ENCODE peak calls at places on chromosomes 4 and X, in five cellular contexts. I is HL-60, K is fibroblast of villous mesenchyme, E is pancreas, B is neural crest cell. U is an unnamed sample.

GRCh38 chr4:173990879-173991231 is 292.6 kb downstream of the FBXO8 start:
- DNase-seq in E (no peak), K (peak), I (no peak), B (no peak), U (no peak)

GRCh38 chr4:73343432-73343831 is 60.7 kb upstream of the ALB start:
- DNase-seq in E (no peak), K (no peak), I (no peak), B (no peak), U (no peak)

GRCh38 chr4:172143605-172144314 is 330.6 kb downstream of the GALNTL6 start:
- DNase-seq in B (no peak), E (no peak), K (no peak), I (no peak), U (no peak)

GRCh38 chr4:85734446-85734845 is 259.5 kb downstream of the ARHGAP24 start:
- DNase-seq in B (no peak), K (no peak), E (no peak), I (no peak), U (peak)

GRCh38 chr4:169225058-169225751 is 45.6 kb downstream of the SH3RF1 start:
- DNase-seq in E (no peak), B (no peak), K (peak), I (no peak), U (peak)

GRCh38 chr4:37960098-37960497 is at the start of gene PTTG2:
- DNase-seq in I (no peak), B (no peak), E (no peak), K (no peak), U (no peak)

GRCh38 chr4:98720871-98721480 is 62.6 kb upstream of the TSPAN5 start:
- DNase-seq in I (no peak), K (no peak), B (no peak), E (no peak), U (peak)

GRCh38 chrX:97322401-97322800 is 438.7 kb downstream of the RPA4 start:
- DNase-seq in E (no peak), B (no peak), K (no peak), I (no peak), U (no peak)

GRCh38 chrX:45852884-45853283 is 652.2 kb upstream of the DIPK2B start:
- DNase-seq in I (no peak), K (peak), B (no peak), E (no peak), U (peak)

GRCh38 chr4:182898479-182898799 is 18.7 kb downstream of the DCTD start:
- DNase-seq in I (no peak), K (no peak), E (no peak), B (no peak), U (no peak)

GRCh38 chr4:139950568-139950967 is 203.4 kb downstream of the MAML3 start:
- DNase-seq in E (no peak), B (no peak), K (no peak), I (no peak), U (no peak)

GRCh38 chr4:75584067-75584466 is 28.2 kb downstream of the ODAPH start:
- DNase-seq in K (no peak), B (no peak), I (no peak), E (no peak), U (no peak)

GRCh38 chrX:71941771-71942170 is 31.1 kb downstream of the NHSL2 start:
- DNase-seq in K (peak), E (no peak), I (no peak), B (no peak), U (peak)

GRCh38 chr4:176393306-176394013 is 73.7 kb downstream of the SPCS3 start:
- DNase-seq in B (no peak), K (peak), E (no peak), I (no peak), U (no peak)

GRCh38 chr4:70818173-70818856 is 21.4 kb downstream of the GRSF1 start:
- DNase-seq in I (no peak), K (no peak), B (no peak), E (no peak), U (no peak)

GRCh38 chr4:155889036-155889793 is 14.3 kb upstream of the TDO2 start:
- DNase-seq in E (no peak), B (no peak), K (peak), I (peak), U (peak)

GRCh38 chrX:114650351-114650750 is 66.5 kb downstream of the HTR2C start:
- DNase-seq in E (no peak), K (no peak), B (no peak), I (no peak), U (peak)

GRCh38 chrX:18828832-18829404 is 121.5 kb downstream of the PPEF1 start:
- DNase-seq in K (no peak), E (no peak), I (no peak), B (no peak), U (peak)

GRCh38 chr4:65646136-65646535 is 24.2 kb downstream of the EPHA5 start:
- DNase-seq in B (no peak), E (no peak), I (no peak), K (no peak), U (peak)

GRCh38 chr4:119081943-119082342 is 53.7 kb upstream of the MYOZ2 start:
- DNase-seq in I (no peak), B (no peak), K (no peak), E (no peak), U (no peak)

GRCh38 chr4:17561195-17561909 is 15.6 kb upstream of the LAP3 start:
- DNase-seq in E (no peak), K (no peak), I (no peak), B (no peak), U (peak)

GRCh38 chr4:55795342-55795741 is 24.2 kb upstream of the EXOC1L start:
- DNase-seq in B (no peak), E (no peak), K (no peak), I (no peak), U (no peak)

GRCh38 chrX:134431894-134432293 is 28.1 kb upstream of the HPRT1 start:
- DNase-seq in B (no peak), K (peak), E (no peak), I (no peak), U (peak)

GRCh38 chr4:6369924-6370645 is 100.4 kb downstream of the WFS1 start:
- DNase-seq in E (peak), I (no peak), K (no peak), B (no peak), U (no peak)

GRCh38 chrX:38175140-38175539 is 45.5 kb downstream of the SRPX start:
- DNase-seq in K (peak), I (peak), E (no peak), B (peak), U (peak)

GRCh38 chr4:41364871-41365270 is 108.1 kb downstream of the UCHL1 start:
- DNase-seq in I (no peak), B (no peak), K (no peak), E (no peak), U (no peak)

GRCh38 chr4:87060957-87061356 is 126.1 kb downstream of the AFF1 start:
- DNase-seq in B (no peak), I (no peak), E (no peak), K (no peak), U (peak)

DNA sequence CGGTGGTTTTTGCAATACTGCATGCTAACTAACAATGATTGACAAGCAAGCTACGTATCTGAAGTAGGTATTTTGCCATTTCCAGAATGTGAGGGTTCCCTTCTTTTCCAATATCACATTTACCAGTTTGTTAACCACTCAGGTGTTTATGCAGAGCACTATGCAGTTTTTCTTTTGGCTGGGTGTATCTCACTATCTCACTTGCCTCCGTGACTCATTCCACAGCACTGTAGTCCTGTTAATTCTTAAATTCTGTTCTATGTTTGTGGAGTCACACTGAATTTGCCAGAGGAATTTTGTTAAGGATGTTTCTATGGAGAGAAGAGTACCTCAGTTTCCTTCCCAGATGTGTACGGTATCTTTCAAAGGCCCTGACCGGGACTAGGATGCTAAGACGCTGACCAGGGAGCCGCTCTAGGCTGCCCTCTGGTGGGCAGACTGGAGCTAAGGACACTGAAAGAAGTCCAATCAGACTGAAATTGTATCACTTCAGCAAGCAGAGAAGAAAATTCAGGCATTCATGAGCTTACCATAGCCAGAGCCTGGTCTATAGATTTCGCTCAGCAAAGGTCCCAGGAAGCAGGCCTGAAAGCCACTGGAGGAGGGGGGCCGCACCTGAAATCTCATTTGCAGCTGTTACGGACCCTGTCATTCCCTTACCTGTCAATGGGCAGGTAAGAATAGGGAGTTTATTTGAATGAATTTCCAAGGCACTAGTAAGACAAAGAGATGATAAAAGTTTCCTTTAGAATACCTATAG is 388.4 kb upstream of the SPOCK3 start:
- DNase-seq in K (peak), I (no peak), E (peak), B (peak), U (peak)
- TF ChIP-seq CTCF in K (peak), I (peak), E (peak), B (peak), U (peak)

DNA sequence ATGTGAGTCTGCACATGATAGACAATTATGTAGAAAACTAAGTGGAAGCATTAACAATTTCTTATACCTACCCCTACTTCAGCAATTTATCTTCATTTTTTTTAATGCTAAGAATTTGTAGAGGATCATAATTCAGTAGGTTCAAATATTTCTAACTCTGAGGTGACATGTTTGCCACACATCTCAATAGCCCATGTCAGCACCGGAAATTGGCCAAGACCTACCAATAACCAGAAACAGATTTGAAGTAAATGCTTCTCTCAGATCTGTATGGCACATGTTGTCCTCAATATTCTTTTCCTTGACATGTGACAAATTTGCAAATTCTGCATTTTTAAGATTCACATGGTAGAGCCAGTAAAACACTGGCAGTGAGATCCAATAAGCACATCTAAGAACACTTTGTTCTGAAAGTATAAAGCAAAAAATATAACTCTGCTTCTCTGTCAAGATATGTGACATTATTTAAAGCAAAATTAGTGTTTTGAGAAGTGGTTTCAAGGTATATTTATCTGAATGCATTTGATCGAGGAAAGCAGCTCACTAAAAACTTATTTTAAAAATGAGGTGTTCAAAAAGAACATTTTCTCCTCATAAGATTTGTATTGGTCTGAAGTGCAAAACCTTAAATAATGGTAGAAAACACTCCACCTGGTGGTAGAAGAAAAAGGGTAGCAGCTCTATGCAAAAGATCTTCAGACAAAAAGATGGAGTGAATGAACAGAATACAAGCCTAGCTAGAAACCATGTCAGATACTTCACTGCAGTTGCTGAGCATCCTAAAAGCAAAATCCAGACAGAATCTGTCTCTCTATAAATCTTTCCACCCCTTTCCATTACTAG is 513.9 kb upstream of the FAM241A start:
- DNase-seq in E (no peak), I (no peak), B (no peak), K (peak), U (peak)
- TF ChIP-seq CTCF in E (no peak), I (peak), B (peak), K (peak), U (peak)

DNA sequence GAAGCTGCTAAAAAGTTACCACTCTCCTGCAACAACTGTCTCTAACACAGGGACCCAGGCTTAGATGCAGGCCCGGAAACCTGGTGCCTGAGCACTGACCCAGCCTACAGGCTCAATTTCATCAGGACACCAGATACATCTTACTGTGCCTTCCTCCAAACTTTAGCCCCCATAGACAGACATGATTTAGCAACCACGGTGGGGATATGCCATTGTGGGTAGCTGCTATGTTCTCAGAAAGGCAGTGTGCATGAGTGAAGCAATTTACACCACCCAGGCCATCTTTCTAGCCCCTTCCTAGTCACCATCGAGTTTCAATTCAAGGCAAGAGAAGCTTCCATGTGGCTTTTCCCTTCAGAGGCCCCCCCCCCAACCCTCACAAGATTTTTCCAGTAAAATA is 2.7 kb downstream of the HS3ST1 start:
- DNase-seq in E (no peak), B (no peak), I (no peak), K (no peak), U (no peak)
- TF ChIP-seq CTCF in E (no peak), B (no peak), I (no peak), K (no peak), U (no peak)

GRCh38 chr4:102501176-102501634 is at the start of gene NFKB1:
- DNase-seq in I (peak), E (peak), B (peak), K (peak), U (peak)
- TF ChIP-seq CTCF in I (no peak), E (no peak), B (no peak), K (no peak), U (no peak)

GRCh38 chr4:1403591-1404572 is 2.4 kb downstream of the NKX1-1 start:
- DNase-seq in E (peak), K (no peak), B (no peak), I (no peak), U (no peak)
- TF ChIP-seq CTCF in E (no peak), K (no peak), B (no peak), I (no peak), U (no peak)

GRCh38 chr4:187380181-187380581 is 615.4 kb upstream of the ZFP42 start:
- DNase-seq in K (peak), E (no peak), I (no peak), B (no peak), U (peak)
- TF ChIP-seq CTCF in K (peak), E (no peak), I (no peak), B (peak), U (peak)

DNA sequence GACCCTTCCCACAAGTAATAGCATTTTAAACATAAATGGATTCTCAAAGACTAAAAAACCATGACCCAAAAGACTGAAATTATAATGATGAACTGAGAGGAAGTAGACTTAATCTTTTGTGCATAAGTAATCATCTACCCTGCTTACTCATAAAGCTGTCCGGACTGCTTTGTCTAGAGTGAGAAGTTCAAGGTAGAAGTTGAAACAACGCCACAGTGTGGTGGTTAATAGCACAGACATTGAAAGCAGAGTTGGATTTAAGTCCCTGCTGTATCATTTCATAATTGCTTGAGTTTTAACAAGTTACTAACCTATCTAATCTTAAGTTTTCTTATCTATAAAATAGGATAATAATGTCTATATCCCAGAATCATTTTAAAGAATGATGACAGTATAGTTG is 346.5 kb downstream of the CENPC start:
- DNase-seq in B (no peak), E (no peak), I (peak), K (no peak), U (peak)
- TF ChIP-seq CTCF in B (peak), E (no peak), I (peak), K (no peak), U (peak)